ENCODE peak calls at places on chromosomes 16 and 17, in five cellular contexts. One of them, this sample, is unnamed.

GRCh38 chr17:49972486-49973270 is 3.7 kb downstream of the DLX4 start:
- DNase-seq in cardiac muscle cell: no peak
- DNase-seq in colonic mucosa: no peak
- DNase-seq in heart right ventricle: no peak
- DNase-seq in A673: no peak
- DNase-seq in this sample: no peak

GRCh38 chr16:66363196-66363777 is 3.2 kb upstream of the CDH5 start:
- DNase-seq in colonic mucosa: no peak
- DNase-seq in cardiac muscle cell: no peak
- DNase-seq in heart right ventricle: no peak
- DNase-seq in A673: peak; percentile 63
- DNase-seq in this sample: no peak

GRCh38 chr17:63494300-63494928 is 17.6 kb downstream of the ACE start:
- DNase-seq in heart right ventricle: no peak
- DNase-seq in cardiac muscle cell: no peak
- DNase-seq in A673: no peak
- DNase-seq in colonic mucosa: no peak
- DNase-seq in this sample: no peak

GRCh38 chr16:48498761-48499600 is 111.0 kb downstream of the N4BP1 start:
- DNase-seq in colonic mucosa: peak; percentile 58
- DNase-seq in heart right ventricle: no peak
- DNase-seq in A673: peak; percentile 78
- DNase-seq in cardiac muscle cell: no peak
- DNase-seq in this sample: no peak

GRCh38 chr17:48878920-48879898 is 13.4 kb upstream of the ATP5MC1 start:
- DNase-seq in cardiac muscle cell: peak; percentile 79
- DNase-seq in heart right ventricle: no peak
- DNase-seq in A673: peak; percentile 82
- DNase-seq in colonic mucosa: peak; percentile 73
- DNase-seq in this sample: no peak

GRCh38 chr17:4005296-4006164 is 41.3 kb upstream of the ATP2A3 start:
- DNase-seq in heart right ventricle: no peak
- DNase-seq in cardiac muscle cell: no peak
- DNase-seq in colonic mucosa: no peak
- DNase-seq in A673: no peak
- DNase-seq in this sample: no peak

GRCh38 chr16:5841934-5842333 is 744.3 kb upstream of the EEF2KMT start:
- DNase-seq in heart right ventricle: no peak
- DNase-seq in cardiac muscle cell: no peak
- DNase-seq in A673: no peak
- DNase-seq in colonic mucosa: no peak
- DNase-seq in this sample: no peak

GRCh38 chr16:11180489-11180888 is 75.5 kb downstream of the SOCS1 start:
- DNase-seq in A673: no peak
- DNase-seq in colonic mucosa: no peak
- DNase-seq in heart right ventricle: no peak
- DNase-seq in cardiac muscle cell: no peak
- DNase-seq in this sample: no peak

GRCh38 chr17:79840204-79840988 is 1.2 kb upstream of the CBX4 start:
- DNase-seq in heart right ventricle: peak; percentile 70
- DNase-seq in colonic mucosa: peak; percentile 60
- DNase-seq in A673: peak; percentile 61
- DNase-seq in cardiac muscle cell: peak; percentile 44
- DNase-seq in this sample: no peak

GRCh38 chr16:85878875-85879274 is 20.1 kb upstream of the IRF8 start:
- DNase-seq in cardiac muscle cell: no peak
- DNase-seq in colonic mucosa: peak; percentile 14
- DNase-seq in heart right ventricle: no peak
- DNase-seq in A673: no peak
- DNase-seq in this sample: no peak

GRCh38 chr17:21199856-21200255 is 14.1 kb downstream of the TMEM11 start:
- DNase-seq in cardiac muscle cell: no peak
- DNase-seq in A673: no peak
- DNase-seq in colonic mucosa: no peak
- DNase-seq in heart right ventricle: no peak
- DNase-seq in this sample: no peak

GRCh38 chr16:9523994-9524393 is 432.6 kb downstream of the HAPSTR1 start:
- DNase-seq in heart right ventricle: no peak
- DNase-seq in A673: no peak
- DNase-seq in cardiac muscle cell: no peak
- DNase-seq in colonic mucosa: no peak
- DNase-seq in this sample: no peak

GRCh38 chr16:68717684-68718083 is 19.4 kb upstream of the CDH1 start:
- DNase-seq in A673: no peak
- DNase-seq in cardiac muscle cell: no peak
- DNase-seq in heart right ventricle: no peak
- DNase-seq in colonic mucosa: no peak
- DNase-seq in this sample: no peak

GRCh38 chr16:82761858-82762257 is 135.1 kb downstream of the CDH13 start:
- DNase-seq in heart right ventricle: no peak
- DNase-seq in colonic mucosa: no peak
- DNase-seq in cardiac muscle cell: peak; percentile 6
- DNase-seq in A673: no peak
- DNase-seq in this sample: no peak

GRCh38 chr17:15920758-15921239 is 24.1 kb upstream of the ADORA2B start:
- DNase-seq in colonic mucosa: no peak
- DNase-seq in heart right ventricle: no peak
- DNase-seq in A673: peak; percentile 90
- DNase-seq in cardiac muscle cell: no peak
- DNase-seq in this sample: no peak

GRCh38 chr16:53098526-53099317 is 43.9 kb downstream of the CHD9 start:
- DNase-seq in colonic mucosa: peak; percentile 75
- DNase-seq in heart right ventricle: peak; percentile 83
- DNase-seq in A673: peak; percentile 90
- DNase-seq in cardiac muscle cell: peak; percentile 22
- DNase-seq in this sample: peak; percentile 62

GRCh38 chr16:50153648-50154368 is 702 bp downstream of the TENT4B start:
- DNase-seq in colonic mucosa: peak; percentile 42
- DNase-seq in A673: no peak
- DNase-seq in cardiac muscle cell: peak; percentile 37
- DNase-seq in heart right ventricle: peak; percentile 49
- DNase-seq in this sample: no peak

GRCh38 chr16:48497932-48498760 is 111.8 kb downstream of the N4BP1 start:
- DNase-seq in colonic mucosa: peak; percentile 16
- DNase-seq in A673: no peak
- DNase-seq in cardiac muscle cell: no peak
- DNase-seq in heart right ventricle: no peak
- DNase-seq in this sample: no peak

GRCh38 chr17:83046759-83047478 is 32.5 kb upstream of the METRNL start:
- DNase-seq in cardiac muscle cell: no peak
- DNase-seq in colonic mucosa: no peak
- DNase-seq in heart right ventricle: no peak
- DNase-seq in A673: no peak
- DNase-seq in this sample: no peak

GRCh38 chr17:29293890-29294579 is at the start of gene NUFIP2:
- DNase-seq in heart right ventricle: peak; percentile 99
- DNase-seq in cardiac muscle cell: peak; percentile 99
- DNase-seq in A673: peak; percentile 99
- DNase-seq in colonic mucosa: peak; percentile 100
- DNase-seq in this sample: peak; percentile 95

GRCh38 chr17:29294580-29294900 is 592 bp upstream of the NUFIP2 start:
- DNase-seq in cardiac muscle cell: no peak
- DNase-seq in A673: peak; percentile 68
- DNase-seq in colonic mucosa: no peak
- DNase-seq in heart right ventricle: no peak
- DNase-seq in this sample: no peak

GRCh38 chr17:29291163-29291752 is 2.7 kb downstream of the NUFIP2 start:
- DNase-seq in colonic mucosa: peak; percentile 36
- DNase-seq in heart right ventricle: no peak
- DNase-seq in cardiac muscle cell: peak; percentile 65
- DNase-seq in A673: peak; percentile 86
- DNase-seq in this sample: no peak

GRCh38 chr17:29292992-29293889 is 707 bp downstream of the NUFIP2 start:
- DNase-seq in A673: peak; percentile 74
- DNase-seq in heart right ventricle: peak; percentile 70
- DNase-seq in colonic mucosa: peak; percentile 69
- DNase-seq in cardiac muscle cell: peak; percentile 84
- DNase-seq in this sample: peak; percentile 14

DNA sequence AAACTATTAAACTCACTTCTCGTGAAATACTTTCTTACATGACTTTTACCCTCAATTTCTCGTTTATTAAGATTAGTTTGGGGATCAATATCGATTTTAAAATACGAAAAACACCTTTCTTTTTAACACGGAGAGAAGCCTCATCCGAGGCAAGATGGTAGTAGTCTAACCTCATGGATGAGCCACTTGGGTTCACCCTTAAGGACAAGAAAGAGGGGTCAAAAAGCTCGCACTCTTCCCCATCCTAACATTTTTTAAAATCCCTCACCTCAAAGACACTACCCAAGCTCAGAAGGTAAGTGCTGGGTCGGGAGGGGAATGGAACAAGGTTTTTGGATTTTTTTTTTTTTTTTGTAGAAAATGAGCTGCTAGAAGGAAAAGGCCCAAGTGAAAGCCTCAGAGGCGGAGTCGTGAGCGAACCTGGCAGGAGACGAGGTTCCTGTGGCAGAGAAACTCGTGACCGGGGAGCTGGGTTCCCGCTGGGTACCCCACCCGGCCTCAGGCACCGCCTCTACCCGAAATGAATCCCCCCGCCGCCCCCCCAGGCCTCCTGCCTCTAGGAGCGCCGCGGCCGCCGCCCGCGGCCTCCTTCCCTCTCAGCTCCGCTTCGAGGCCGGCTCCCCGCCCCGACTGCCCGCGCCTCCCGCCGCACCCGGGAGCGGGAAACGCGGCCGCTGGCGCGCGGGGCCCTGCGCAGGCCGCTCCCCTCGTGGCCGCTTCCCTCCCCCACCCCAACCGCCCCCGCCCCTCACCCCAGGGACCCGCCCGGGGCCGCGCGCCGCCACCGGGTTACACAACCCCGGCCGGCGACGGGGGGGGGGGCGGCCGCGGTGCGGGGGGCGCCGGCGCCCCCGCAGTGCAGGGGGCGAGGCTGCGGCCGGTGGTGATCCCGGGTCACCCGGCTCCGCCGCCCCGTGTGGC is 1.6 kb downstream of the NUFIP2 start:
- DNase-seq in heart right ventricle: peak; percentile 64
- DNase-seq in colonic mucosa: peak; percentile 63
- DNase-seq in cardiac muscle cell: peak; percentile 55
- DNase-seq in A673: peak; percentile 66
- DNase-seq in this sample: peak; percentile 9
- H3K27ac ChIP-seq in heart right ventricle: peak overlapping the region; percentile 90
- H3K27ac ChIP-seq in colonic mucosa: peak overlapping the region; percentile 100
- H3K27ac ChIP-seq in cardiac muscle cell: peak overlapping the region; percentile 96
- H3K27ac ChIP-seq in A673: peak overlapping the region; percentile 89
- H3K27ac ChIP-seq in this sample: peak overlapping the region; percentile 99

GRCh38 chr17:41910701-41911391 is 7.9 kb downstream of the ACLY start:
- DNase-seq in A673: no peak
- DNase-seq in heart right ventricle: no peak
- DNase-seq in cardiac muscle cell: no peak
- DNase-seq in colonic mucosa: no peak
- DNase-seq in this sample: no peak

GRCh38 chr17:41913798-41914197 is 5.0 kb downstream of the ACLY start:
- DNase-seq in A673: peak; percentile 46
- DNase-seq in colonic mucosa: no peak
- DNase-seq in cardiac muscle cell: no peak
- DNase-seq in heart right ventricle: no peak
- DNase-seq in this sample: no peak

GRCh38 chr17:41915020-41915419 is 3.7 kb downstream of the ACLY start:
- DNase-seq in colonic mucosa: no peak
- DNase-seq in heart right ventricle: no peak
- DNase-seq in A673: no peak
- DNase-seq in cardiac muscle cell: no peak
- DNase-seq in this sample: no peak

GRCh38 chr17:41914358-41914766 is 4.4 kb downstream of the ACLY start:
- DNase-seq in A673: no peak
- DNase-seq in heart right ventricle: no peak
- DNase-seq in colonic mucosa: no peak
- DNase-seq in cardiac muscle cell: no peak
- DNase-seq in this sample: no peak

GRCh38 chr17:41912925-41913324 is 5.8 kb downstream of the ACLY start:
- DNase-seq in colonic mucosa: no peak
- DNase-seq in heart right ventricle: no peak
- DNase-seq in A673: no peak
- DNase-seq in cardiac muscle cell: no peak
- DNase-seq in this sample: no peak
- TF ChIP-seq CTCF in colonic mucosa: no peak
- TF ChIP-seq CTCF in heart right ventricle: no peak
- TF ChIP-seq CTCF in A673: no peak
- TF ChIP-seq CTCF in cardiac muscle cell: peak; percentile 9
- TF ChIP-seq CTCF in this sample: no peak

DNA sequence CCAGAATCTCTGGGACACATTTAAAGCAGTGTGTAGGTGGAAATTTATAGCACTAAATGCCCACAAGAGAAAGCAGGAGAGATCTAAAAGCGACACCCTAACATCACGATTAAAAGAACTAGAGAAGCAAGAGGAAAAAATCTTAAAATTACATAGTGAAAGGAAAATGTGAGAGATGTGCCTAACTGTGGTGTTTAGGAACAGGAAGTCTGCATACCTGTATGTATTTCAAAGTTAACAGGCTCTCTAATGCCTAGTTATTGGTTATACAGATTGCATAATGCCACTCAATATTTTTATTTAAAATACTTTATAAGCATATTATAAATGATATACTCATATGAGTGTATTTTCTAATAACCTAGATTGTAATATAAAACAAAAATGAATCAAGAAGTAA is 25.9 kb downstream of the ZNF267 start:
- DNase-seq in A673: no peak
- DNase-seq in heart right ventricle: no peak
- DNase-seq in colonic mucosa: no peak
- DNase-seq in cardiac muscle cell: no peak
- DNase-seq in this sample: no peak
- H3K9me3 ChIP-seq in A673: peaks cover 33% of the 10 kb centered on the region
- H3K9me3 ChIP-seq in heart right ventricle: no peaks in the 10 kb centered on the region
- H3K9me3 ChIP-seq in colonic mucosa: peaks cover 9% of the 10 kb centered on the region
- H3K9me3 ChIP-seq in cardiac muscle cell: no peaks in the 10 kb centered on the region
- H3K9me3 ChIP-seq in this sample: peaks cover 29% of the 10 kb centered on the region

GRCh38 chr17:81130385-81131288 is 34.7 kb upstream of the PVALEF start:
- DNase-seq in cardiac muscle cell: no peak
- DNase-seq in A673: no peak
- DNase-seq in colonic mucosa: no peak
- DNase-seq in heart right ventricle: no peak
- DNase-seq in this sample: no peak
- H3K27ac ChIP-seq in cardiac muscle cell: no peak overlapping the region
- H3K27ac ChIP-seq in A673: no peak overlapping the region
- H3K27ac ChIP-seq in colonic mucosa: peak overlapping the region; percentile 22
- H3K27ac ChIP-seq in heart right ventricle: no peak overlapping the region
- H3K27ac ChIP-seq in this sample: no peak overlapping the region

GRCh38 chr16:25750489-25750888 is 58.7 kb downstream of the HS3ST4 start:
- DNase-seq in colonic mucosa: no peak
- DNase-seq in A673: peak; percentile 50
- DNase-seq in cardiac muscle cell: no peak
- DNase-seq in heart right ventricle: no peak
- DNase-seq in this sample: no peak
- TF ChIP-seq CTCF in colonic mucosa: no peak
- TF ChIP-seq CTCF in A673: no peak
- TF ChIP-seq CTCF in cardiac muscle cell: no peak
- TF ChIP-seq CTCF in heart right ventricle: no peak
- TF ChIP-seq CTCF in this sample: no peak

GRCh38 chr16:75045424-75045823 is 46.6 kb downstream of the ZNRF1 start:
- DNase-seq in cardiac muscle cell: no peak
- DNase-seq in heart right ventricle: no peak
- DNase-seq in A673: no peak
- DNase-seq in colonic mucosa: no peak
- DNase-seq in this sample: no peak
- H3K9me3 ChIP-seq in cardiac muscle cell: no peaks in the 10 kb centered on the region
- H3K9me3 ChIP-seq in heart right ventricle: no peaks in the 10 kb centered on the region
- H3K9me3 ChIP-seq in A673: no peaks in the 10 kb centered on the region
- H3K9me3 ChIP-seq in colonic mucosa: no peaks in the 10 kb centered on the region
- H3K9me3 ChIP-seq in this sample: no peaks in the 10 kb centered on the region